ENCODE peak calls at places on chromosomes 3 and 15, in nine cellular contexts. O is nucleus accumbens, X is GM20000, S is hippocampal formation, I is lower leg skin, D is epithelial cell of prostate, R is NCI-H146, W is activated T-cell treated with anti-CD3 and anti-CD28 coated beads for 1 hour, F is HL-60. J is an unnamed sample.

GRCh38 chr3:42728668-42729364 is 26.2 kb upstream of the HHATL start:
- DNase-seq in R (no peak), F (no peak), O (no peak), W (no peak), D (no peak), I (peak; percentile 9), S (no peak), X (no peak), J (no peak)

GRCh38 chr3:189160519-189161309 is 11.1 kb upstream of the TPRG1 start:
- DNase-seq in R (no peak), S (no peak), F (no peak), X (no peak), W (no peak), O (no peak), D (no peak), I (no peak), J (no peak)

GRCh38 chr3:107956991-107957467 is 133.8 kb downstream of the CD47 start:
- DNase-seq in O (no peak), I (peak; percentile 80), X (no peak), W (no peak), S (peak; percentile 53), D (no peak), F (no peak), R (no peak), J (no peak)

GRCh38 chr3:159604151-159604581 is 384.5 kb upstream of the IL12A start:
- DNase-seq in I (no peak), R (no peak), D (no peak), F (no peak), O (no peak), S (no peak), W (no peak), X (no peak), J (no peak)

GRCh38 chr3:48656841-48657281 is 5.8 kb downstream of the CELSR3 start:
- DNase-seq in X (no peak), D (no peak), W (no peak), O (no peak), R (no peak), S (no peak), I (no peak), F (no peak), J (no peak)

GRCh38 chr3:52912885-52913731 is 15.8 kb upstream of the STIMATE start:
- DNase-seq in W (no peak), R (no peak), X (no peak), F (no peak), S (no peak), D (no peak), O (no peak), I (no peak), J (no peak)

GRCh38 chr15:88267720-88268119 is 11.2 kb upstream of the NTRK3 start:
- DNase-seq in D (no peak), O (no peak), R (no peak), S (no peak), I (no peak), X (no peak), W (no peak), F (no peak), J (no peak)

GRCh38 chr3:35389907-35390306 is 249.4 kb upstream of the ARPP21 start:
- DNase-seq in W (no peak), R (no peak), S (no peak), I (no peak), D (no peak), X (no peak), F (no peak), O (no peak), J (no peak)

GRCh38 chr3:194723846-194724618 is 38.3 kb downstream of the FAM43A start:
- DNase-seq in I (no peak), R (no peak), O (no peak), F (no peak), W (no peak), D (no peak), S (no peak), X (no peak), J (no peak)

GRCh38 chr3:58434511-58434910 is 879 bp upstream of the PDHB start:
- DNase-seq in F (no peak), D (no peak), R (no peak), S (no peak), X (no peak), W (no peak), I (no peak), O (no peak), J (no peak)

GRCh38 chr3:156741935-156742334 is 67.5 kb downstream of the TIPARP start:
- DNase-seq in W (no peak), S (no peak), D (no peak), O (no peak), X (no peak), R (no peak), F (no peak), I (no peak), J (no peak)

GRCh38 chr3:14179114-14179465 is 473 bp downstream of the LSM3 start:
- DNase-seq in S (no peak), F (no peak), W (no peak), O (no peak), D (no peak), R (no peak), I (no peak), X (no peak), J (no peak)

GRCh38 chr3:51937611-51938450 is 3.9 kb downstream of the RRP9 start:
- DNase-seq in I (no peak), S (no peak), W (no peak), O (no peak), F (no peak), X (no peak), D (no peak), R (no peak), J (no peak)

GRCh38 chr15:72269739-72270138 is 2.6 kb downstream of the PARP6 start:
- DNase-seq in O (no peak), X (no peak), F (no peak), I (no peak), W (no peak), D (no peak), R (no peak), S (no peak), J (no peak)

GRCh38 chr3:40580494-40581091 is 55.8 kb downstream of the ZNF621 start:
- DNase-seq in X (peak; percentile 67), F (peak; percentile 11), I (peak; percentile 58), R (peak; percentile 38), S (peak; percentile 67), D (no peak), O (no peak), W (peak; percentile 37), J (peak; percentile 2)

GRCh38 chr15:75663931-75664421 is 16.3 kb downstream of the SNX33 start:
- DNase-seq in I (no peak), X (no peak), O (no peak), R (peak; percentile 79), D (no peak), S (no peak), F (no peak), W (no peak), J (no peak)

GRCh38 chr15:94412979-94413741 is 181.8 kb downstream of the MCTP2 start:
- DNase-seq in W (no peak), R (peak; percentile 41), I (no peak), X (peak; percentile 12), F (no peak), S (no peak), O (no peak), D (peak; percentile 18), J (no peak)

GRCh38 chr3:193711523-193711963 is 118.5 kb downstream of the OPA1 start:
- DNase-seq in X (no peak), D (no peak), R (peak; percentile 34), O (no peak), F (no peak), W (no peak), I (no peak), S (no peak), J (no peak)

GRCh38 chr3:48681541-48681880 is 4.2 kb downstream of the NCKIPSD start:
- DNase-seq in F (no peak), I (no peak), S (no peak), W (no peak), X (no peak), R (no peak), O (no peak), D (no peak), J (no peak)

GRCh38 chr3:60161334-60161733 is 1089.9 kb downstream of the FHIT start:
- DNase-seq in R (no peak), I (no peak), F (no peak), O (no peak), D (no peak), X (no peak), S (no peak), W (no peak), J (no peak)

GRCh38 chr3:44375450-44375849 is 36.9 kb downstream of the TCAIM start:
- DNase-seq in F (no peak), I (no peak), R (no peak), X (no peak), O (no peak), S (no peak), D (no peak), W (no peak), J (no peak)

GRCh38 chr3:84245779-84246178 is 713.0 kb upstream of the CADM2 start:
- DNase-seq in W (no peak), F (no peak), O (no peak), R (no peak), X (no peak), D (no peak), S (no peak), I (no peak), J (no peak)

GRCh38 chr3:73813291-73813977 is 188.7 kb upstream of the PDZRN3 start:
- DNase-seq in X (no peak), I (no peak), O (no peak), S (no peak), F (no peak), D (no peak), W (no peak), R (peak; percentile 72), J (no peak)

GRCh38 chr3:135992072-135992471 is 26.5 kb downstream of the PPP2R3A start:
- DNase-seq in F (no peak), X (no peak), S (no peak), R (no peak), O (no peak), I (no peak), D (peak; percentile 16), W (no peak), J (no peak)

GRCh38 chr15:82942691-82943090 is 9.8 kb downstream of the HOMER2 start:
- DNase-seq in S (no peak), F (no peak), I (peak; percentile 36), W (no peak), O (no peak), R (no peak), X (no peak), D (peak; percentile 98), J (no peak)

GRCh38 chr3:111143-112069 is 85.2 kb upstream of the CHL1 start:
- DNase-seq in D (no peak), S (no peak), O (no peak), X (peak; percentile 9), F (no peak), R (peak; percentile 94), I (peak; percentile 13), W (no peak), J (no peak)

GRCh38 chr3:57948080-57948671 is 60.0 kb upstream of the FLNB start:
- DNase-seq in I (no peak), D (no peak), S (no peak), R (no peak), O (no peak), X (no peak), W (no peak), F (no peak), J (no peak)

GRCh38 chr15:26632500-26632899 is 140.4 kb downstream of the GABRB3 start:
- DNase-seq in I (no peak), F (no peak), O (no peak), X (no peak), R (no peak), W (no peak), S (no peak), D (no peak), J (no peak)

GRCh38 chr3:64399205-64399800 is 174.0 kb upstream of the PRICKLE2 start:
- DNase-seq in I (peak; percentile 31), R (peak; percentile 42), F (no peak), D (no peak), O (no peak), S (peak; percentile 59), W (no peak), X (peak; percentile 43), J (no peak)

J was measured in GF-D8.